ENCODE peak calls at places on chromosomes 2 and 18, in four cellular contexts. P, M, U and S are unnamed samples. For H3K4me1, the result is how much of the 10 kb centered on the place peaks cover.

GRCh38 chr2:1922402-1923025 is 178.2 kb upstream of the PXDN start:
- DNase-seq in P (no peak), M (no peak), U (no peak), S (no peak)

GRCh38 chr2:61889212-61889956 is 928 bp upstream of the CCT4 start:
- DNase-seq in P (no peak), M (no peak), U (no peak), S (no peak)

GRCh38 chr2:110125292-110125691 is 9.7 kb upstream of the MALL start:
- DNase-seq in P (no peak), M (no peak), U (peak), S (no peak)

GRCh38 chr2:105540642-105541041 is 141.8 kb upstream of the FHL2 start:
- DNase-seq in P (no peak), M (no peak), U (no peak), S (no peak)

GRCh38 chr2:42916394-42916793 is 124.0 kb upstream of the HAAO start:
- DNase-seq in P (no peak), M (no peak), U (no peak), S (no peak)

GRCh38 chr2:190334479-190335224 is 8.7 kb upstream of the INPP1 start:
- DNase-seq in P (no peak), M (no peak), U (no peak), S (no peak)

GRCh38 chr2:201403904-201404303 is 46.8 kb upstream of the FLACC1 start:
- DNase-seq in P (no peak), M (no peak), U (peak), S (no peak)

GRCh38 chr2:192026716-192027109 is 168.0 kb downstream of the TMEFF2 start:
- DNase-seq in P (no peak), M (no peak), U (no peak), S (no peak)

GRCh38 chr18:55821219-55821618 is 233.2 kb upstream of the TCF4 start:
- DNase-seq in P (no peak), M (no peak), U (peak), S (no peak)

GRCh38 chr2:37585295-37585908 is 86.0 kb downstream of the CDC42EP3 start:
- DNase-seq in P (no peak), M (no peak), U (no peak), S (peak)

GRCh38 chr2:158772306-158773078 is 22.6 kb upstream of the DAPL1 start:
- DNase-seq in P (no peak), M (no peak), U (peak), S (no peak)

GRCh38 chr2:235514627-235515363 is 21.0 kb downstream of the AGAP1 start:
- DNase-seq in P (no peak), M (no peak), U (no peak), S (no peak)

GRCh38 chr2:72089028-72089427 is 58.6 kb downstream of the CYP26B1 start:
- DNase-seq in P (no peak), M (no peak), U (no peak), S (no peak)

GRCh38 chr2:31578316-31578715 is 2.4 kb downstream of the SRD5A2 start:
- DNase-seq in P (no peak), M (no peak), U (no peak), S (no peak)

GRCh38 chr2:15939854-15940660 is at the start of gene MYCN:
- DNase-seq in P (peak), M (no peak), U (no peak), S (no peak)

DNA sequence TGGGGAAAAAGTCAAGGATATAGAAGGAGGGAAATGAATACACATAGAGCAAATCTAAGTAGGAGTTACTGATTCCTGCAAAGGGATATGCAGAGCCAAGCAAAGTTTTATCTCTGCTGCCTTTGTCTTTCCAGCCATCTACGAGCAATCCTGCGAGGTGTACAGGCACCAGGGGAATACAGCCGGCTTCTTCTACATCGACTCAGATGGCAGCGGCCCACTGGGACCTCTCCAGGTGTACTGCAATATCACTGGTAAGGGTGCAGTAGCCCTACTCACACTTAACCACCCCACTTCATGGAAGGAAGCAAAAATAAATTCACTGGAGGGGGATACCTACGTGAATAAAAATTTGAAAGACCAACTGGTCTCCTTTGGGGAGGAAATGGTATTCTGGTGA is 584.6 kb downstream of the CNTNAP5 start:
- DNase-seq in P (no peak), M (no peak), U (no peak), S (no peak)
- H3K27ac ChIP-seq in P (no peak), M (no peak), U (no peak), S (no peak)

GRCh38 chr2:127074358-127074757 is 32.6 kb downstream of the BIN1 start:
- DNase-seq in P (no peak), M (no peak), U (no peak), S (no peak)
- H3K4me1 ChIP-seq in P (under half), M (under half), U (under half), S (under half)

GRCh38 chr2:26298638-26299393 is 47.1 kb upstream of the SELENOI start:
- DNase-seq in P (no peak), M (no peak), U (peak), S (peak)
- H3K4me3 ChIP-seq in P (peak), M (peak), U (peak), S (peak)

DNA sequence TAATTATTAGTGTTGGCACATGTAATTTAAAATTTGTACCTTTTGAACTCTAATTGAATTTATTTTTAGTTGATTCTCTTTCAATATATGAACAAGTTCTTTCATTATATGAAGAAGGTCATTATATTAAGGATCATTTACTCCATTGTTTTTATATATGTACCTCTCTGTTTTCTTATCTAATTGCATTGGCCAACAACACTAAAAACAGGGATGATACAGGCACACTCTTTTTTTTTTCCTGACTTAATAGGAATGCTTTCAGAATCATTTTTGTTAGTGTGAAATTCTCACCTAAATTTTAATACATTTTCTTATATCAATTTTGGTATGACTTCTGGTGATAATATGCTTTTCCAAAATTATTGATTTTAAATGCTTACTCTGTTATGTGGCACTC is 75.0 kb upstream of the SCN1A start:
- DNase-seq in P (no peak), M (no peak), U (no peak), S (no peak)
- H3K27ac ChIP-seq in P (no peak), M (no peak), U (no peak), S (no peak)

GRCh38 chr2:161415467-161416293 is 417 bp upstream of the TBR1 start:
- DNase-seq in P (no peak), M (no peak), U (no peak), S (no peak)

GRCh38 chr2:161415041-161415440 is 1.1 kb upstream of the TBR1 start:
- DNase-seq in P (no peak), M (no peak), U (peak), S (no peak)

GRCh38 chr2:161416633-161417427 is 733 bp downstream of the TBR1 start:
- DNase-seq in P (no peak), M (no peak), U (peak), S (no peak)

GRCh38 chr2:161417428-161418274 is 1.6 kb downstream of the TBR1 start:
- DNase-seq in P (no peak), M (no peak), U (no peak), S (no peak)

DNA sequence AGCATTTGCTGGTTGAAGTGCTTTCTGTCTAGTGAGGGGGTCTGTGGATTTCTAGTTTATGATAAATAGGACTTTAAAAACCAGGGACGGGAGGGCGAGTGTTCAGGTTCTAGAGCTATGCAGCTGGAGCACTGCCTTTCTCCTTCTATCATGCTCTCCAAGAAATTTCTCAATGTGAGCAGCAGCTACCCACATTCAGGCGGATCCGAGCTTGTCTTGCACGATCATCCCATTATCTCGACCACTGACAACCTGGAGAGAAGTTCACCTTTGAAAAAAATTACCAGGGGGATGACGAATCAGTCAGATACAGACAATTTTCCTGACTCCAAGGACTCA is at the start of gene TBR1:
- DNase-seq in P (no peak), M (no peak), U (peak), S (no peak)
- H3K4me1 ChIP-seq in P (under half), M (under half), U (under half), S (under half)

GRCh38 chr2:221514305-221515040 is 57.6 kb downstream of the EPHA4 start:
- DNase-seq in P (no peak), M (no peak), U (no peak), S (no peak)

GRCh38 chr2:221517362-221518121 is 54.6 kb downstream of the EPHA4 start:
- DNase-seq in P (peak), M (peak), U (peak), S (peak)

GRCh38 chr2:221521261-221521845 is 50.8 kb downstream of the EPHA4 start:
- DNase-seq in P (no peak), M (no peak), U (no peak), S (no peak)

GRCh38 chr2:221518201-221518936 is 53.7 kb downstream of the EPHA4 start:
- DNase-seq in P (no peak), M (no peak), U (peak), S (no peak)

DNA sequence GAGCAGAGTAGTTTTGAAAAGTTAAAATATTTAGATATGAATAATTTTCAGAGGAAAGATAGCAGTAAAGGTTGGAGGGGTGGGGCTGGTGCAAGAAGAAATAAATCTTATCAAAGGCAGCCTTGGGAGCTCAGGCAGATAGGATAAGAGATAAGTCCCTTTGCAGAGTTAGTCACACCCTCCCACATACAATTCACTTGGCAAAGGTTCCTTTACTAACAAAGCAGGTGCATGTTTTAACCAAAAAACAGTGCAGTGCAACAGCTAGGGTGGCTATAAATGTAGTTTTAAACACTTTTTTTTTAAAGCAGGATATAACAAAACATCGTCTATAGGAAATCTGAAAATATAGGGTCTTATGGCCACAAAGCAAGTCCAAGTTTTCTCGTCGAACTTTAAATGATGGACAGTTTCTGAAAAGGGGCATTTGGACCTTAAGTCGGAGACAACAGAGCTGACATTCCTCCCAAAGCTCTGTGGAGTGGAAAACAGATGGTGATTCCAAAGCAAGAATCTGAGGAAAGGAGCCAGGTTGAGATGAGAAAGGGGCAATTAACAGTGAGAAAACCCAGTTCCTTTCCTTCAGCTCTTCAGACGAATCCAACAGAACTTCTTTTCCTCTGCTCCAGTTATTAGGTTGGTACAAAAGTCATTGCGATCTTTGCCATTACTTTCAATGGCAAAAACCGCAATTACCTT is 53.0 kb downstream of the EPHA4 start:
- DNase-seq in P (no peak), M (no peak), U (peak), S (no peak)
- H3K4me3 ChIP-seq in P (no peak), M (no peak), U (no peak), S (no peak)